ENCODE peak calls at places on chromosomes 4 and X, in five cellular contexts. G is IMR-90; Q is astrocyte; B is GM23248; V is CD8-positive, alpha-beta memory T cell. L is an unnamed sample.

GRCh38 chr4:70915874-70916559 is 13.8 kb downstream of the MOB1B start:
- DNase-seq in G (no peak), Q (no peak), B (no peak), V (no peak), L (no peak)

GRCh38 chrX:9091253-9091652 is 57.3 kb upstream of the FAM9B start:
- DNase-seq in G (no peak), Q (no peak), B (no peak), V (no peak), L (no peak)

GRCh38 chr4:79284893-79285292 is 41.0 kb downstream of the NAA11 start:
- DNase-seq in G (no peak), Q (no peak), B (no peak), V (no peak), L (no peak)

GRCh38 chr4:167031534-167032156 is 202.6 kb downstream of the SPOCK3 start:
- DNase-seq in G (peak; percentile 5), Q (peak; percentile 18), B (no peak), V (no peak), L (no peak)

GRCh38 chr4:113212613-113213012 is 163.2 kb downstream of the ANK2 start:
- DNase-seq in G (no peak), Q (no peak), B (no peak), V (no peak), L (peak; percentile 45)

GRCh38 chr4:144174401-144175067 is 34.0 kb upstream of the GYPA start:
- DNase-seq in G (peak; percentile 59), Q (peak; percentile 43), B (peak; percentile 77), V (peak; percentile 32), L (peak; percentile 67)

GRCh38 chrX:150489359-150490015 is 78.9 kb upstream of the MTM1 start:
- DNase-seq in G (no peak), Q (peak; percentile 32), B (no peak), V (no peak), L (no peak)

GRCh38 chr4:171157462-171158082 is 655.6 kb upstream of the GALNTL6 start:
- DNase-seq in G (no peak), Q (no peak), B (no peak), V (no peak), L (no peak)

GRCh38 chr4:154961263-154961662 is 180.2 kb downstream of the RBM46 start:
- DNase-seq in G (no peak), Q (no peak), B (no peak), V (no peak), L (no peak)

GRCh38 chr4:74206088-74206826 is 48.3 kb downstream of the MTHFD2L start:
- DNase-seq in G (peak; percentile 55), Q (peak; percentile 96), B (peak; percentile 45), V (no peak), L (no peak)

GRCh38 chrX:39969099-39969825 is 128.5 kb downstream of the BCOR start:
- DNase-seq in G (no peak), Q (no peak), B (no peak), V (peak; percentile 33), L (peak; percentile 55)

GRCh38 chr4:145531791-145532190 is 50.1 kb downstream of the SMAD1 start:
- DNase-seq in G (no peak), Q (no peak), B (no peak), V (no peak), L (no peak)

GRCh38 chrX:23118890-23119527 is 119.2 kb downstream of the DDX53 start:
- DNase-seq in G (no peak), Q (peak; percentile 74), B (no peak), V (no peak), L (no peak)

GRCh38 chr4:85086721-85087120 is 120.2 kb upstream of the WDFY3 start:
- DNase-seq in G (no peak), Q (no peak), B (no peak), V (no peak), L (no peak)

GRCh38 chr4:76585897-76586360 is 150.9 kb downstream of the SHROOM3 start:
- DNase-seq in G (no peak), Q (peak; percentile 71), B (peak; percentile 53), V (peak; percentile 1), L (peak; percentile 91)

GRCh38 chrX:133813991-133814390 is 171.4 kb downstream of the GPC3 start:
- DNase-seq in G (no peak), Q (no peak), B (no peak), V (no peak), L (no peak)

GRCh38 chr4:185411833-185412232 is 13.9 kb downstream of the UFSP2 start:
- DNase-seq in G (no peak), Q (no peak), B (no peak), V (no peak), L (no peak)

GRCh38 chr4:146450524-146450923 is 71.2 kb downstream of the SLC10A7 start:
- DNase-seq in G (peak; percentile 29), Q (no peak), B (peak; percentile 10), V (no peak), L (no peak)

GRCh38 chr4:181957088-181957487 is 286.1 kb upstream of the TENM3 start:
- DNase-seq in G (peak; percentile 78), Q (peak; percentile 95), B (peak; percentile 56), V (no peak), L (no peak)

GRCh38 chrX:4841216-4841745 is 1127.8 kb upstream of the PRKX start:
- DNase-seq in G (no peak), Q (no peak), B (no peak), V (no peak), L (no peak)

GRCh38 chr4:31411606-31412005 is 691.4 kb downstream of the PCDH7 start:
- DNase-seq in G (no peak), Q (peak; percentile 2), B (no peak), V (no peak), L (no peak)

GRCh38 chrX:42934020-42934701 is 156.2 kb upstream of the PPP1R2C start:
- DNase-seq in G (no peak), Q (no peak), B (no peak), V (no peak), L (no peak)

GRCh38 chr4:159764343-159764952 is 661.6 kb downstream of the RAPGEF2 start:
- DNase-seq in G (no peak), Q (peak; percentile 49), B (peak; percentile 40), V (no peak), L (peak; percentile 67)

GRCh38 chr4:121977251-121978168 is 25.6 kb upstream of the TRPC3 start:
- DNase-seq in G (peak; percentile 55), Q (no peak), B (no peak), V (no peak), L (no peak)

GRCh38 chr4:6090936-6091335 is 72.7 kb upstream of the C4orf50 start:
- DNase-seq in G (no peak), Q (no peak), B (no peak), V (no peak), L (no peak)

GRCh38 chr4:153205028-153205648 is 895 bp downstream of the TRIM2 start:
- DNase-seq in G (no peak), Q (no peak), B (no peak), V (peak; percentile 48), L (peak; percentile 26)

GRCh38 chr4:62377700-62378099 is 1177.6 kb downstream of the ADGRL3 start:
- DNase-seq in G (no peak), Q (no peak), B (no peak), V (no peak), L (no peak)

GRCh38 chr4:1841201-1841885 is 14.6 kb downstream of the LETM1 start:
- DNase-seq in G (no peak), Q (no peak), B (no peak), V (no peak), L (no peak)

GRCh38 chr4:52825311-52826090 is 36.6 kb upstream of the RASL11B start:
- DNase-seq in G (peak; percentile 10), Q (no peak), B (peak; percentile 46), V (peak; percentile 9), L (no peak)

GRCh38 chr4:55546633-55547460 is at the start of gene CLOCK:
- DNase-seq in G (peak; percentile 85), Q (peak; percentile 72), B (peak; percentile 91), V (peak; percentile 86), L (peak; percentile 96)

GRCh38 chr4:179664628-179665027 is 2222.4 kb upstream of the AGA start:
- DNase-seq in G (no peak), Q (no peak), B (no peak), V (no peak), L (no peak)

DNA sequence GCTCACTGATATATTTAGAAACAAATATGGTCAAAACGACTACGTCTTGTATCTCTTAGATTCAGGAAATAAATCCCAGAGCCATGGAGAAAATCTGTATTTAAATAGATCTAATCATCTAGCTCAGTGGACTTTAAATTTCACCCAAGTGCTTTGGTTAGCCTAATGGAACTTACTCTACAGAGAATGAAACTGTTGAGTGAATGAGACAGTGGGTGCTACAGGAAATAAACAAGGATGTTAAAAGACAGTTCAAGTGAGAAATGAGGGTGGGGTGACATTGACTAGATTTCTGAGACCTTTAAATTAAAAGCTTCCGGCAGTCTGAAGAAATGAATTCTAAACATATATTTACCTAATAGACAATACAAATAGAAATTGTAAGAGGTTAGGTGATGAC is 2197.0 kb downstream of the ARAP2 start:
- DNase-seq in G (no peak), Q (no peak), B (no peak), V (no peak), L (no peak)
- H3K36me3 ChIP-seq in G (no peaks in the 10 kb centered on the region), Q (no peaks in the 10 kb centered on the region), B (no peaks in the 10 kb centered on the region), V (no peaks in the 10 kb centered on the region), L (no peaks in the 10 kb centered on the region)

GRCh38 chr4:119626943-119627266 is 1.7 kb downstream of the PDE5A start:
- DNase-seq in G (no peak), Q (no peak), B (no peak), V (no peak), L (no peak)
- H3K4me3 ChIP-seq in G (peak overlapping the region; percentile 93), Q (peak overlapping the region; percentile 77), B (peak overlapping the region; percentile 88), V (peak overlapping the region; percentile 47), L (peak overlapping the region; percentile 82)

GRCh38 chrX:31435592-31435991 is 363.8 kb upstream of the FTHL17 start:
- DNase-seq in G (peak; percentile 22), Q (peak; percentile 32), B (peak; percentile 42), V (no peak), L (peak; percentile 91)

GRCh38 chrX:31440546-31440945 is 368.7 kb upstream of the FTHL17 start:
- DNase-seq in G (peak; percentile 45), Q (peak; percentile 58), B (no peak), V (no peak), L (no peak)

DNA sequence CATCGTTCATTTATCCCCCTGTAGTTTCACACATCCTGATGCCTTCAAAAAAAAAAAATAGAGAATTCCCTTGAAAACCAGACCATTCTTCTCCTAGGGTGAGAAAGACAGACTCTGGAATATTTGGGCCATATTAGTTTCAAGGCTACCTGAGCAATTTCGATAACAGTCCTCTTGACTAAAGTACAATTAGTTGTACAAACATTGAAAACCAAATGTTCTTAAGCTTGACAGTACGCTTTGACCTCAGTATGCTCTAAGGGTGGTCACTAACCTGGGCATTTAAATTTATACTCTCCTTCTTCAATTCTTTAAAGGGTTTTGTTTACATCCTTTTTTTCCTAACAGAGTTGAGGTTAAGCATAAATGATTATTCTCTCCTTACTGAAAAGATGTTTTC is 364.6 kb upstream of the FTHL17 start:
- DNase-seq in G (no peak), Q (no peak), B (no peak), V (no peak), L (no peak)
- H3K36me3 ChIP-seq in G (no peaks in the 10 kb centered on the region), Q (no peaks in the 10 kb centered on the region), B (no peaks in the 10 kb centered on the region), V (no peaks in the 10 kb centered on the region), L (no peaks in the 10 kb centered on the region)

GRCh38 chrX:47650164-47651042 is at the start of gene ELK1:
- DNase-seq in G (peak; percentile 98), Q (peak; percentile 98), B (peak; percentile 97), V (peak; percentile 90), L (peak; percentile 97)

GRCh38 chrX:47649781-47650163 is 591 bp downstream of the ELK1 start:
- DNase-seq in G (no peak), Q (no peak), B (no peak), V (no peak), L (no peak)

GRCh38 chrX:47649302-47649701 is 1.1 kb downstream of the ELK1 start:
- DNase-seq in G (no peak), Q (no peak), B (no peak), V (no peak), L (no peak)

GRCh38 chrX:47646636-47647035 is 3.7 kb downstream of the ELK1 start:
- DNase-seq in G (no peak), Q (no peak), B (no peak), V (no peak), L (no peak)

GRCh38 chrX:47648376-47648775 is 2.0 kb downstream of the ELK1 start:
- DNase-seq in G (peak; percentile 67), Q (no peak), B (no peak), V (no peak), L (no peak)
- H3K4me3 ChIP-seq in G (no peak overlapping the region), Q (no peak overlapping the region), B (peak overlapping the region; percentile 83), V (no peak overlapping the region), L (no peak overlapping the region)